ENCODE peak calls at places on chromosomes 1 and 21, in seven cellular contexts. D is PC-3; N is CD4-positive, CD25-positive, alpha-beta regulatory T cell; V is left ventricle myocardium inferior; Y is GM23248; Z is cardiac muscle cell; I is esophagus squamous epithelium. K is an unnamed sample.

GRCh38 chr21:33314096-33314495 is 10.7 kb upstream of the IFNAR1 start:
- DNase-seq in D (no peak), N (no peak), V (no peak), Y (peak; percentile 46), Z (no peak), I (no peak), K (no peak)

GRCh38 chr1:84698151-84698651 is 7.9 kb upstream of the SSX2IP start:
- DNase-seq in D (peak; percentile 46), N (no peak), V (no peak), Y (peak; percentile 92), Z (no peak), I (no peak), K (no peak)

GRCh38 chr1:66696771-66697170 is 55.5 kb upstream of the DYNLT5 start:
- DNase-seq in D (no peak), N (no peak), V (no peak), Y (no peak), Z (no peak), I (no peak), K (no peak)

GRCh38 chr1:24720152-24720551 is 25.1 kb upstream of the CLIC4 start:
- DNase-seq in D (peak; percentile 70), N (no peak), V (peak; percentile 90), Y (peak; percentile 91), Z (no peak), I (peak; percentile 15), K (peak; percentile 73)

GRCh38 chr1:47819503-47819888 is 177.7 kb downstream of the TRABD2B start:
- DNase-seq in D (no peak), N (no peak), V (no peak), Y (no peak), Z (no peak), I (no peak), K (no peak)

GRCh38 chr1:15849775-15850449 is 2.4 kb downstream of the SPEN start:
- DNase-seq in D (peak; percentile 54), N (peak; percentile 13), V (peak; percentile 31), Y (peak; percentile 84), Z (peak; percentile 86), I (no peak), K (peak; percentile 77)

GRCh38 chr1:84062496-84062895 is 63.6 kb upstream of the TTLL7 start:
- DNase-seq in D (no peak), N (no peak), V (no peak), Y (no peak), Z (no peak), I (no peak), K (no peak)

GRCh38 chr1:216662681-216663080 is 60.5 kb downstream of the ESRRG start:
- DNase-seq in D (no peak), N (no peak), V (no peak), Y (no peak), Z (no peak), I (no peak), K (no peak)

GRCh38 chr1:231527586-231528174 is 789 bp upstream of the TSNAX start:
- DNase-seq in D (peak; percentile 19), N (no peak), V (no peak), Y (no peak), Z (no peak), I (no peak), K (no peak)

GRCh38 chr1:237042892-237043576 is 1.1 kb downstream of the RYR2 start:
- DNase-seq in D (no peak), N (no peak), V (peak; percentile 52), Y (no peak), Z (peak; percentile 68), I (no peak), K (no peak)

GRCh38 chr1:78086697-78087096 is 40.9 kb downstream of the GIPC2 start:
- DNase-seq in D (no peak), N (no peak), V (no peak), Y (no peak), Z (no peak), I (no peak), K (no peak)

GRCh38 chr1:78090734-78091133 is 45.0 kb downstream of the GIPC2 start:
- DNase-seq in D (no peak), N (no peak), V (no peak), Y (no peak), Z (no peak), I (no peak), K (no peak)

GRCh38 chr1:78088486-78088885 is 42.7 kb downstream of the GIPC2 start:
- DNase-seq in D (no peak), N (no peak), V (no peak), Y (no peak), Z (no peak), I (no peak), K (no peak)

GRCh38 chr1:78089015-78089414 is 43.2 kb downstream of the GIPC2 start:
- DNase-seq in D (no peak), N (no peak), V (no peak), Y (no peak), Z (no peak), I (no peak), K (no peak)

DNA sequence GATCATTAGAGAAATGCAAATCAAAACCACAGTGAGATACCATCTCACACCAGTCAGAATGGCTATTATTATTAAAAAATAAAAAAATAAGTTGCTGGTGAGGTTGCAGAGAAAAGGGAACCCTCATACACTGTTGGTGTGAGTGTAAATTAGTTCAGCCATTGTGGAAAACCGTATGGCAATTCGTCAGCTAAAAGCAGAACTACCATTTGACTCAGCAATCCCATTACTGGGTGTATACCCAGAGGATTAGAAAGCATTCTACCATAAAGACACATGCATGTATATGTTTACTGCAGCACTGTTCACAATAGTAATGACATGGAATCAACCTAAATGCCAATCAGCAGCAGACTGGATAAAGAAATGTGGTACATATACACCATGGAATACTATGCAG is 42.2 kb downstream of the GIPC2 start:
- DNase-seq in D (no peak), N (no peak), V (no peak), Y (no peak), Z (no peak), I (no peak), K (no peak)
- H3K4me1 ChIP-seq in D (peaks cover 12% of the 10 kb centered on the region), N (no peaks in the 10 kb centered on the region), V (peaks cover 2% of the 10 kb centered on the region), Y (peaks cover 26% of the 10 kb centered on the region), Z (peaks cover under 1% of the 10 kb centered on the region), I (no peaks in the 10 kb centered on the region), K (no peaks in the 10 kb centered on the region)

DNA sequence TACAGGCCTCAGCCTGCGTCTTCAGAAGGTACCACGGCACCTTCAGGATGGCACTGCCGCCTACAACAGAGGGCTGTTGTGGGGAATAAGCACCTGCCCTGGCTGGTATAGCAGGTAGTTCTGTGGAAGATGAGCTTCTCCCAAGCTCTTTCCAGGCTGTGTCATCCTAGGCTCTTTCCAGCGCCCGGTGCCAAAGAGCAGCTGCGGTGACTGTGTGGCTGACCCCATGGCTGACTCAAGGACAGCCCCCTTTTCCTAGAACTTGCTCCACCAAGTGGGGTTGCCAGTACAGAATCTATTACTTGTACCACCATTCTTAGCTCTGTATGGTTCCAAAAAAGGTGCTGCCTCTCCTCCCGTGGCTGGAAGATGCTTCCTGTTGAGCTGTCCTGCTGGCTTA is 21.9 kb upstream of the EVA1B start:
- DNase-seq in D (no peak), N (no peak), V (no peak), Y (no peak), Z (no peak), I (no peak), K (no peak)
- H3K4me1 ChIP-seq in D (peaks cover 30% of the 10 kb centered on the region), N (peaks cover 5% of the 10 kb centered on the region), V (peaks cover 22% of the 10 kb centered on the region), Y (peaks cover 25% of the 10 kb centered on the region), Z (no peaks in the 10 kb centered on the region), I (peaks cover 19% of the 10 kb centered on the region), K (peaks cover 22% of the 10 kb centered on the region)

DNA sequence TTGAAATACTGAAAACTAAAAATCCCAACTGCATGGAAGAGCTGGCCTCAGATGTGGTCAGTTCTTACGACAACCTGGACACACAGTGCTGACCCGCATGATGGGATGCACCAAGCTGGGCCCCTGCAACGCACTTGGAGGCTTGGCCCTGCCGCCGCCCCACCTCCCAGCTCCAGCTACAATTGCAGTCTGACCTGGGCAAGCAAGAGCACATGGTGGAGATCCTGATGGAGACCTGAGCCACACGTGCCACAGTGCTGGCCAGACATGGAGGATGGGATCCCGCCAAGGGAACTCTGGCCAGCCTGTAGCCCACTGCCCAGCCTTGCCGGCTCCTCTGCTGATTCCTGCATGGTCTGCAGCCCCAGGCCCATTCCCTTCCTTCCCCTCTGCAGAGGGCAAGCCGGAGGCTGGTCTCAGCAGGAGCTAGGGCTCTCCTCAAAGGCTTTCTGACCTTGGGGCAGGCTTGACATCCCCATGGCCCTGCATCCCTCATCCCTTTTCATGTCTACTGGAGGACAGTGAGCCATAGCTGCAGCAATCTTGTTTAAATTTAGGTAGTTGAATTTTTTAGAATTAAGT is 14.1 kb downstream of the CR1L start:
- DNase-seq in D (no peak), N (no peak), V (no peak), Y (no peak), Z (no peak), I (no peak), K (no peak)
- H3K4me1 ChIP-seq in D (no peaks in the 10 kb centered on the region), N (no peaks in the 10 kb centered on the region), V (no peaks in the 10 kb centered on the region), Y (no peaks in the 10 kb centered on the region), Z (no peaks in the 10 kb centered on the region), I (no peaks in the 10 kb centered on the region), K (no peaks in the 10 kb centered on the region)

DNA sequence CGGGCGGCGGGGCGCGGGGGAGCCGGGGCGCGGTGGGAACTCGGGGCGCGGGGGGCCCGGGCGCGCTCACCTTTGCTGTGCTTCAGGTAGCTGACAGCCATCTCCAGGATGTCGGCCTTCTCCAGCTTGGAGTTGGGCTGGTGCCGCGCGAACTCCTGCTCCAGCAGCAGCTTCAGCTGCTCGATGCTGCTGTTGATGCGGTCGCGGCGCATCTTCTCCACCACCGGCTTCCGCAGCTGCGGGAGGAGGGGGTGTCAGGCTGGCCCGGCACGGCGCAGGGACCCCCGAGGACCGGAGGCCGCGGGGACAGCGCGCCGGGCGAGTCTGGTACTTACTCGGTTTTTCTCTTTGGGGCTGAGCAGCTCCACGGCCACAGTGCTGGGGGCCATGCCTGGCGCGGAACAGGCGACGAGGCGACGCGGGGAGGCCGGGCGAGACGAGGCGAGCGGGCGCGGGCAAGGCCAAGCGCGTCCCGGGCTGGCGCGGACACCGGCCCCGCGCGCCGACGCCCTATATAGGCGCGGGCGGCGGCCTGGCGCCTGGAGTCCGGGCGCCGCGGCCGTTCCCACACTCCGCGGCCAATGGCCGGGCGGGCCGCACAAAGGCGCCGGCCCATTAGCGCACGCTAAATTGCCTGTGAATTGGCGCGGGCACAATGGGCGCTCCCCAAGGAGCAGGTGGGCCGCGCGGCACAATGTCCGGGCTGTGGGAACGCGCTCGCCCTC is at the start of gene HES5:
- DNase-seq in D (peak; percentile 34), N (no peak), V (peak; percentile 50), Y (peak; percentile 72), Z (peak; percentile 70), I (no peak), K (no peak)
- H3K4me1 ChIP-seq in D (peaks cover 47% of the 10 kb centered on the region), N (peaks cover 43% of the 10 kb centered on the region), V (peaks cover 69% of the 10 kb centered on the region), Y (peaks cover 23% of the 10 kb centered on the region), Z (peaks cover 7% of the 10 kb centered on the region), I (peaks cover 75% of the 10 kb centered on the region), K (peaks cover 41% of the 10 kb centered on the region)

DNA sequence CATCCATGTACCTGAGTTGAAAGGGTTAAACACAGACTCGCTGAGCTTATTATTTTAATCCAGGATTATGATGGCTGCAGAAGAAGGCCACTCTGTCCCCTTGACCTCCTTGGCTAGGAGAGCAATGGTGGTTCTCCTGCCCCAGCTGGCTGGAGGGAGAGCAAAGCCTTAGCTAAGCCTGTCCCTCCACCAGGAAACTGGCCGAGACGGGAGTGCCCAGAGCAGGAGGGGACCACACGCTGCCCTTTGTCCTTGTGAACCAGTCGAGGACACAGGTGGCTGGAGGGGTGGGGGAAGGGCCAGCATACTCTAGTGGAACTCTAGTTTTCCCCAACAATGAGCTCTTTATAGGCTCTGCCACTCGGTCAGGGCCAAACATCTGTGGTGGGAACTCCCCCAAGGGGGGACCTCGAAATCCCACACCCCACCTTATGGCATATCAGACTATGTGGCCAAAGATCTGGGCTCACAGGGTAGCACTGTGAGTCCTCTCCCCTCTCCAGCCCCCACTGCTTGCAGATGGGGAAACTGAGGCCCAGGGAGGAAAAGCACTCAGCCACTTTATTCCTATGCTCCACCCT is 12.9 kb downstream of the KIAA1614 start:
- DNase-seq in D (no peak), N (no peak), V (no peak), Y (no peak), Z (no peak), I (no peak), K (no peak)
- H3K4me1 ChIP-seq in D (no peaks in the 10 kb centered on the region), N (no peaks in the 10 kb centered on the region), V (peaks cover 44% of the 10 kb centered on the region), Y (no peaks in the 10 kb centered on the region), Z (peaks cover 60% of the 10 kb centered on the region), I (peaks cover 33% of the 10 kb centered on the region), K (peaks cover 37% of the 10 kb centered on the region)

GRCh38 chr21:36325373-36326010 is 5.5 kb downstream of the MORC3 start:
- DNase-seq in D (peak; percentile 79), N (no peak), V (no peak), Y (peak; percentile 77), Z (no peak), I (no peak), K (no peak)
- H3K4me1 ChIP-seq in D (peaks cover 32% of the 10 kb centered on the region), N (peaks cover 54% of the 10 kb centered on the region), V (peaks cover 85% of the 10 kb centered on the region), Y (peaks cover 56% of the 10 kb centered on the region), Z (peaks cover 14% of the 10 kb centered on the region), I (peaks cover 52% of the 10 kb centered on the region), K (peaks cover 19% of the 10 kb centered on the region)